ENCODE peak calls at places on chromosomes 1 and 21, in nine cellular contexts. One of them, this sample, is unnamed.

GRCh38 chr1:40880813-40881549 is 18.8 kb upstream of the CITED4 start:
- DNase-seq in C1 segment of cervical spinal cord: no peak
- DNase-seq in HFFc6: no peak
- DNase-seq in activated CD8-positive, alpha-beta memory T cell treated with anti-CD3 and anti-CD28 coated beads, Interleukin-2, amount 50 U/mL, for 48 hours: no peak
- DNase-seq in NCI-H1092 treated with DMSO at 0.1 percent for 48 hours: no peak
- DNase-seq in fibroblast of villous mesenchyme: no peak
- DNase-seq in hepatocyte: no peak
- DNase-seq in NCI-H774: no peak
- DNase-seq in progenitor cell of endocrine pancreas: no peak
- DNase-seq in this sample: no peak

GRCh38 chr1:230537456-230537855 is 104.8 kb upstream of the COG2 start:
- DNase-seq in C1 segment of cervical spinal cord: no peak
- DNase-seq in fibroblast of villous mesenchyme: no peak
- DNase-seq in hepatocyte: no peak
- DNase-seq in NCI-H1092 treated with DMSO at 0.1 percent for 48 hours: no peak
- DNase-seq in activated CD8-positive, alpha-beta memory T cell treated with anti-CD3 and anti-CD28 coated beads, Interleukin-2, amount 50 U/mL, for 48 hours: no peak
- DNase-seq in progenitor cell of endocrine pancreas: no peak
- DNase-seq in NCI-H774: no peak
- DNase-seq in HFFc6: no peak
- DNase-seq in this sample: no peak

GRCh38 chr1:221149111-221149510 is 269.9 kb downstream of the HLX start:
- DNase-seq in fibroblast of villous mesenchyme: peak
- DNase-seq in hepatocyte: no peak
- DNase-seq in NCI-H1092 treated with DMSO at 0.1 percent for 48 hours: no peak
- DNase-seq in HFFc6: no peak
- DNase-seq in NCI-H774: no peak
- DNase-seq in progenitor cell of endocrine pancreas: no peak
- DNase-seq in activated CD8-positive, alpha-beta memory T cell treated with anti-CD3 and anti-CD28 coated beads, Interleukin-2, amount 50 U/mL, for 48 hours: no peak
- DNase-seq in C1 segment of cervical spinal cord: no peak
- DNase-seq in this sample: no peak

GRCh38 chr1:195899762-195900352 is 708.4 kb downstream of the KCNT2 start:
- DNase-seq in fibroblast of villous mesenchyme: peak
- DNase-seq in NCI-H774: no peak
- DNase-seq in hepatocyte: no peak
- DNase-seq in NCI-H1092 treated with DMSO at 0.1 percent for 48 hours: no peak
- DNase-seq in HFFc6: peak
- DNase-seq in C1 segment of cervical spinal cord: no peak
- DNase-seq in activated CD8-positive, alpha-beta memory T cell treated with anti-CD3 and anti-CD28 coated beads, Interleukin-2, amount 50 U/mL, for 48 hours: no peak
- DNase-seq in progenitor cell of endocrine pancreas: no peak
- DNase-seq in this sample: no peak

GRCh38 chr1:161779393-161779792 is 13.3 kb downstream of the ATF6 start:
- DNase-seq in C1 segment of cervical spinal cord: no peak
- DNase-seq in fibroblast of villous mesenchyme: peak
- DNase-seq in progenitor cell of endocrine pancreas: no peak
- DNase-seq in activated CD8-positive, alpha-beta memory T cell treated with anti-CD3 and anti-CD28 coated beads, Interleukin-2, amount 50 U/mL, for 48 hours: no peak
- DNase-seq in NCI-H1092 treated with DMSO at 0.1 percent for 48 hours: no peak
- DNase-seq in hepatocyte: no peak
- DNase-seq in HFFc6: peak
- DNase-seq in NCI-H774: no peak
- DNase-seq in this sample: no peak

GRCh38 chr21:33230518-33231324 is 983 bp downstream of the IFNAR2 start:
- DNase-seq in fibroblast of villous mesenchyme: peak
- DNase-seq in activated CD8-positive, alpha-beta memory T cell treated with anti-CD3 and anti-CD28 coated beads, Interleukin-2, amount 50 U/mL, for 48 hours: peak
- DNase-seq in progenitor cell of endocrine pancreas: peak
- DNase-seq in NCI-H1092 treated with DMSO at 0.1 percent for 48 hours: peak
- DNase-seq in C1 segment of cervical spinal cord: peak
- DNase-seq in hepatocyte: peak
- DNase-seq in NCI-H774: no peak
- DNase-seq in HFFc6: peak
- DNase-seq in this sample: peak

GRCh38 chr1:183622884-183623785 is 12.4 kb downstream of the ARPC5 start:
- DNase-seq in hepatocyte: peak
- DNase-seq in fibroblast of villous mesenchyme: peak
- DNase-seq in NCI-H1092 treated with DMSO at 0.1 percent for 48 hours: peak
- DNase-seq in NCI-H774: peak
- DNase-seq in HFFc6: peak
- DNase-seq in C1 segment of cervical spinal cord: no peak
- DNase-seq in progenitor cell of endocrine pancreas: peak
- DNase-seq in activated CD8-positive, alpha-beta memory T cell treated with anti-CD3 and anti-CD28 coated beads, Interleukin-2, amount 50 U/mL, for 48 hours: no peak
- DNase-seq in this sample: peak

GRCh38 chr1:161707503-161707902 is 474 bp downstream of the FCRLA start:
- DNase-seq in activated CD8-positive, alpha-beta memory T cell treated with anti-CD3 and anti-CD28 coated beads, Interleukin-2, amount 50 U/mL, for 48 hours: no peak
- DNase-seq in progenitor cell of endocrine pancreas: no peak
- DNase-seq in NCI-H774: no peak
- DNase-seq in fibroblast of villous mesenchyme: no peak
- DNase-seq in NCI-H1092 treated with DMSO at 0.1 percent for 48 hours: no peak
- DNase-seq in C1 segment of cervical spinal cord: no peak
- DNase-seq in HFFc6: no peak
- DNase-seq in hepatocyte: no peak
- DNase-seq in this sample: no peak

GRCh38 chr1:222009105-222009730 is 267.3 kb upstream of the DUSP10 start:
- DNase-seq in fibroblast of villous mesenchyme: peak
- DNase-seq in progenitor cell of endocrine pancreas: no peak
- DNase-seq in NCI-H774: peak
- DNase-seq in HFFc6: no peak
- DNase-seq in NCI-H1092 treated with DMSO at 0.1 percent for 48 hours: peak
- DNase-seq in activated CD8-positive, alpha-beta memory T cell treated with anti-CD3 and anti-CD28 coated beads, Interleukin-2, amount 50 U/mL, for 48 hours: no peak
- DNase-seq in hepatocyte: peak
- DNase-seq in C1 segment of cervical spinal cord: no peak
- DNase-seq in this sample: no peak

GRCh38 chr1:231177226-231177625 is 15.4 kb downstream of the TRIM67 start:
- DNase-seq in progenitor cell of endocrine pancreas: no peak
- DNase-seq in fibroblast of villous mesenchyme: no peak
- DNase-seq in NCI-H1092 treated with DMSO at 0.1 percent for 48 hours: no peak
- DNase-seq in C1 segment of cervical spinal cord: no peak
- DNase-seq in hepatocyte: no peak
- DNase-seq in NCI-H774: no peak
- DNase-seq in activated CD8-positive, alpha-beta memory T cell treated with anti-CD3 and anti-CD28 coated beads, Interleukin-2, amount 50 U/mL, for 48 hours: no peak
- DNase-seq in HFFc6: no peak
- DNase-seq in this sample: no peak

GRCh38 chr1:22236151-22236550 is 93.3 kb upstream of the WNT4 start:
- DNase-seq in hepatocyte: no peak
- DNase-seq in NCI-H1092 treated with DMSO at 0.1 percent for 48 hours: peak
- DNase-seq in HFFc6: no peak
- DNase-seq in progenitor cell of endocrine pancreas: no peak
- DNase-seq in fibroblast of villous mesenchyme: no peak
- DNase-seq in C1 segment of cervical spinal cord: no peak
- DNase-seq in activated CD8-positive, alpha-beta memory T cell treated with anti-CD3 and anti-CD28 coated beads, Interleukin-2, amount 50 U/mL, for 48 hours: no peak
- DNase-seq in NCI-H774: no peak
- DNase-seq in this sample: no peak

GRCh38 chr21:24118738-24119470 is 1488.4 kb downstream of the MRPL39 start:
- DNase-seq in NCI-H774: no peak
- DNase-seq in NCI-H1092 treated with DMSO at 0.1 percent for 48 hours: no peak
- DNase-seq in fibroblast of villous mesenchyme: no peak
- DNase-seq in activated CD8-positive, alpha-beta memory T cell treated with anti-CD3 and anti-CD28 coated beads, Interleukin-2, amount 50 U/mL, for 48 hours: no peak
- DNase-seq in progenitor cell of endocrine pancreas: no peak
- DNase-seq in hepatocyte: no peak
- DNase-seq in C1 segment of cervical spinal cord: no peak
- DNase-seq in HFFc6: no peak
- DNase-seq in this sample: no peak

GRCh38 chr1:51568231-51568935 is 48.5 kb upstream of the OSBPL9 start:
- DNase-seq in activated CD8-positive, alpha-beta memory T cell treated with anti-CD3 and anti-CD28 coated beads, Interleukin-2, amount 50 U/mL, for 48 hours: no peak
- DNase-seq in C1 segment of cervical spinal cord: no peak
- DNase-seq in progenitor cell of endocrine pancreas: no peak
- DNase-seq in HFFc6: peak
- DNase-seq in NCI-H774: no peak
- DNase-seq in hepatocyte: no peak
- DNase-seq in NCI-H1092 treated with DMSO at 0.1 percent for 48 hours: no peak
- DNase-seq in fibroblast of villous mesenchyme: no peak
- DNase-seq in this sample: no peak

GRCh38 chr1:9289090-9289534 is 3.6 kb upstream of the SPSB1 start:
- DNase-seq in HFFc6: peak
- DNase-seq in progenitor cell of endocrine pancreas: peak
- DNase-seq in C1 segment of cervical spinal cord: no peak
- DNase-seq in fibroblast of villous mesenchyme: peak
- DNase-seq in NCI-H1092 treated with DMSO at 0.1 percent for 48 hours: no peak
- DNase-seq in hepatocyte: peak
- DNase-seq in activated CD8-positive, alpha-beta memory T cell treated with anti-CD3 and anti-CD28 coated beads, Interleukin-2, amount 50 U/mL, for 48 hours: peak
- DNase-seq in NCI-H774: no peak
- DNase-seq in this sample: no peak

GRCh38 chr1:229871078-229871676 is 195.9 kb upstream of the GALNT2 start:
- DNase-seq in HFFc6: no peak
- DNase-seq in C1 segment of cervical spinal cord: no peak
- DNase-seq in fibroblast of villous mesenchyme: no peak
- DNase-seq in activated CD8-positive, alpha-beta memory T cell treated with anti-CD3 and anti-CD28 coated beads, Interleukin-2, amount 50 U/mL, for 48 hours: no peak
- DNase-seq in NCI-H774: no peak
- DNase-seq in hepatocyte: no peak
- DNase-seq in progenitor cell of endocrine pancreas: no peak
- DNase-seq in NCI-H1092 treated with DMSO at 0.1 percent for 48 hours: no peak
- DNase-seq in this sample: no peak

GRCh38 chr1:41662656-41663437 is 178.4 kb upstream of the EDN2 start:
- DNase-seq in NCI-H1092 treated with DMSO at 0.1 percent for 48 hours: no peak
- DNase-seq in fibroblast of villous mesenchyme: peak
- DNase-seq in hepatocyte: peak
- DNase-seq in C1 segment of cervical spinal cord: peak
- DNase-seq in NCI-H774: no peak
- DNase-seq in activated CD8-positive, alpha-beta memory T cell treated with anti-CD3 and anti-CD28 coated beads, Interleukin-2, amount 50 U/mL, for 48 hours: peak
- DNase-seq in HFFc6: peak
- DNase-seq in progenitor cell of endocrine pancreas: peak
- DNase-seq in this sample: peak

GRCh38 chr1:74729741-74730478 is 2.9 kb downstream of the CRYZ start:
- DNase-seq in HFFc6: peak
- DNase-seq in hepatocyte: no peak
- DNase-seq in NCI-H1092 treated with DMSO at 0.1 percent for 48 hours: no peak
- DNase-seq in C1 segment of cervical spinal cord: no peak
- DNase-seq in progenitor cell of endocrine pancreas: no peak
- DNase-seq in fibroblast of villous mesenchyme: peak
- DNase-seq in NCI-H774: no peak
- DNase-seq in activated CD8-positive, alpha-beta memory T cell treated with anti-CD3 and anti-CD28 coated beads, Interleukin-2, amount 50 U/mL, for 48 hours: no peak
- DNase-seq in this sample: no peak

GRCh38 chr1:16073490-16074104 is at the start of gene FAM131C:
- DNase-seq in fibroblast of villous mesenchyme: no peak
- DNase-seq in NCI-H774: no peak
- DNase-seq in HFFc6: no peak
- DNase-seq in hepatocyte: peak
- DNase-seq in NCI-H1092 treated with DMSO at 0.1 percent for 48 hours: no peak
- DNase-seq in progenitor cell of endocrine pancreas: peak
- DNase-seq in C1 segment of cervical spinal cord: no peak
- DNase-seq in activated CD8-positive, alpha-beta memory T cell treated with anti-CD3 and anti-CD28 coated beads, Interleukin-2, amount 50 U/mL, for 48 hours: peak
- DNase-seq in this sample: peak

GRCh38 chr1:204684206-204684536 is 1.4 kb downstream of the LRRN2 start:
- DNase-seq in NCI-H1092 treated with DMSO at 0.1 percent for 48 hours: peak
- DNase-seq in NCI-H774: no peak
- DNase-seq in HFFc6: no peak
- DNase-seq in hepatocyte: no peak
- DNase-seq in C1 segment of cervical spinal cord: no peak
- DNase-seq in fibroblast of villous mesenchyme: no peak
- DNase-seq in activated CD8-positive, alpha-beta memory T cell treated with anti-CD3 and anti-CD28 coated beads, Interleukin-2, amount 50 U/mL, for 48 hours: no peak
- DNase-seq in progenitor cell of endocrine pancreas: no peak
- DNase-seq in this sample: no peak

GRCh38 chr1:173415490-173415889 is 61.6 kb upstream of the PRDX6 start:
- DNase-seq in activated CD8-positive, alpha-beta memory T cell treated with anti-CD3 and anti-CD28 coated beads, Interleukin-2, amount 50 U/mL, for 48 hours: no peak
- DNase-seq in progenitor cell of endocrine pancreas: no peak
- DNase-seq in C1 segment of cervical spinal cord: no peak
- DNase-seq in NCI-H774: no peak
- DNase-seq in NCI-H1092 treated with DMSO at 0.1 percent for 48 hours: no peak
- DNase-seq in fibroblast of villous mesenchyme: no peak
- DNase-seq in HFFc6: no peak
- DNase-seq in hepatocyte: no peak
- DNase-seq in this sample: no peak

GRCh38 chr1:168939131-168939946 is 167.2 kb upstream of the ATP1B1 start:
- DNase-seq in C1 segment of cervical spinal cord: no peak
- DNase-seq in HFFc6: no peak
- DNase-seq in fibroblast of villous mesenchyme: no peak
- DNase-seq in hepatocyte: peak
- DNase-seq in progenitor cell of endocrine pancreas: no peak
- DNase-seq in activated CD8-positive, alpha-beta memory T cell treated with anti-CD3 and anti-CD28 coated beads, Interleukin-2, amount 50 U/mL, for 48 hours: no peak
- DNase-seq in NCI-H1092 treated with DMSO at 0.1 percent for 48 hours: no peak
- DNase-seq in NCI-H774: peak
- DNase-seq in this sample: no peak

GRCh38 chr1:2242814-2243725 is 15.0 kb downstream of the SKI start:
- DNase-seq in NCI-H1092 treated with DMSO at 0.1 percent for 48 hours: no peak
- DNase-seq in NCI-H774: no peak
- DNase-seq in hepatocyte: no peak
- DNase-seq in activated CD8-positive, alpha-beta memory T cell treated with anti-CD3 and anti-CD28 coated beads, Interleukin-2, amount 50 U/mL, for 48 hours: no peak
- DNase-seq in progenitor cell of endocrine pancreas: no peak
- DNase-seq in C1 segment of cervical spinal cord: no peak
- DNase-seq in HFFc6: no peak
- DNase-seq in fibroblast of villous mesenchyme: no peak
- DNase-seq in this sample: peak

GRCh38 chr1:218526198-218526580 is 181.1 kb downstream of the TGFB2 start:
- DNase-seq in activated CD8-positive, alpha-beta memory T cell treated with anti-CD3 and anti-CD28 coated beads, Interleukin-2, amount 50 U/mL, for 48 hours: no peak
- DNase-seq in C1 segment of cervical spinal cord: no peak
- DNase-seq in fibroblast of villous mesenchyme: no peak
- DNase-seq in HFFc6: no peak
- DNase-seq in NCI-H774: no peak
- DNase-seq in hepatocyte: no peak
- DNase-seq in progenitor cell of endocrine pancreas: no peak
- DNase-seq in NCI-H1092 treated with DMSO at 0.1 percent for 48 hours: no peak
- DNase-seq in this sample: no peak

GRCh38 chr21:42486551-42486950 is 9.5 kb downstream of the RSPH1 start:
- DNase-seq in progenitor cell of endocrine pancreas: no peak
- DNase-seq in C1 segment of cervical spinal cord: no peak
- DNase-seq in NCI-H1092 treated with DMSO at 0.1 percent for 48 hours: no peak
- DNase-seq in hepatocyte: no peak
- DNase-seq in fibroblast of villous mesenchyme: no peak
- DNase-seq in HFFc6: no peak
- DNase-seq in activated CD8-positive, alpha-beta memory T cell treated with anti-CD3 and anti-CD28 coated beads, Interleukin-2, amount 50 U/mL, for 48 hours: no peak
- DNase-seq in NCI-H774: no peak
- DNase-seq in this sample: no peak

GRCh38 chr1:24704411-24705259 is 40.6 kb upstream of the CLIC4 start:
- DNase-seq in progenitor cell of endocrine pancreas: no peak
- DNase-seq in C1 segment of cervical spinal cord: peak
- DNase-seq in hepatocyte: peak
- DNase-seq in HFFc6: peak
- DNase-seq in NCI-H774: peak
- DNase-seq in NCI-H1092 treated with DMSO at 0.1 percent for 48 hours: peak
- DNase-seq in activated CD8-positive, alpha-beta memory T cell treated with anti-CD3 and anti-CD28 coated beads, Interleukin-2, amount 50 U/mL, for 48 hours: no peak
- DNase-seq in fibroblast of villous mesenchyme: peak
- DNase-seq in this sample: peak

GRCh38 chr1:240350910-240351331 is 259.2 kb downstream of the FMN2 start:
- DNase-seq in fibroblast of villous mesenchyme: peak
- DNase-seq in progenitor cell of endocrine pancreas: no peak
- DNase-seq in C1 segment of cervical spinal cord: no peak
- DNase-seq in HFFc6: peak
- DNase-seq in NCI-H774: no peak
- DNase-seq in hepatocyte: no peak
- DNase-seq in activated CD8-positive, alpha-beta memory T cell treated with anti-CD3 and anti-CD28 coated beads, Interleukin-2, amount 50 U/mL, for 48 hours: no peak
- DNase-seq in NCI-H1092 treated with DMSO at 0.1 percent for 48 hours: no peak
- DNase-seq in this sample: no peak

GRCh38 chr1:7070389-7071029 is 285.3 kb downstream of the CAMTA1 start:
- DNase-seq in C1 segment of cervical spinal cord: peak
- DNase-seq in NCI-H774: peak
- DNase-seq in fibroblast of villous mesenchyme: peak
- DNase-seq in progenitor cell of endocrine pancreas: peak
- DNase-seq in HFFc6: peak
- DNase-seq in NCI-H1092 treated with DMSO at 0.1 percent for 48 hours: peak
- DNase-seq in activated CD8-positive, alpha-beta memory T cell treated with anti-CD3 and anti-CD28 coated beads, Interleukin-2, amount 50 U/mL, for 48 hours: peak
- DNase-seq in hepatocyte: peak
- DNase-seq in this sample: peak

GRCh38 chr1:118859999-118860398 is 128.1 kb downstream of the TBX15 start:
- DNase-seq in hepatocyte: no peak
- DNase-seq in activated CD8-positive, alpha-beta memory T cell treated with anti-CD3 and anti-CD28 coated beads, Interleukin-2, amount 50 U/mL, for 48 hours: no peak
- DNase-seq in C1 segment of cervical spinal cord: no peak
- DNase-seq in NCI-H1092 treated with DMSO at 0.1 percent for 48 hours: no peak
- DNase-seq in fibroblast of villous mesenchyme: no peak
- DNase-seq in HFFc6: no peak
- DNase-seq in NCI-H774: no peak
- DNase-seq in progenitor cell of endocrine pancreas: no peak
- DNase-seq in this sample: no peak

GRCh38 chr1:10309240-10310011 is 89.4 kb upstream of the PGD start:
- DNase-seq in progenitor cell of endocrine pancreas: no peak
- DNase-seq in HFFc6: no peak
- DNase-seq in hepatocyte: no peak
- DNase-seq in fibroblast of villous mesenchyme: no peak
- DNase-seq in NCI-H774: no peak
- DNase-seq in NCI-H1092 treated with DMSO at 0.1 percent for 48 hours: no peak
- DNase-seq in activated CD8-positive, alpha-beta memory T cell treated with anti-CD3 and anti-CD28 coated beads, Interleukin-2, amount 50 U/mL, for 48 hours: no peak
- DNase-seq in C1 segment of cervical spinal cord: no peak
- DNase-seq in this sample: no peak

GRCh38 chr1:243253211-243253926 is 1.7 kb downstream of the CEP170 start:
- DNase-seq in NCI-H1092 treated with DMSO at 0.1 percent for 48 hours: peak
- DNase-seq in NCI-H774: no peak
- DNase-seq in C1 segment of cervical spinal cord: no peak
- DNase-seq in fibroblast of villous mesenchyme: no peak
- DNase-seq in progenitor cell of endocrine pancreas: no peak
- DNase-seq in hepatocyte: no peak
- DNase-seq in activated CD8-positive, alpha-beta memory T cell treated with anti-CD3 and anti-CD28 coated beads, Interleukin-2, amount 50 U/mL, for 48 hours: no peak
- DNase-seq in HFFc6: peak
- DNase-seq in this sample: peak

GRCh38 chr1:103538226-103538625 is 12.7 kb downstream of the RNPC3 start:
- DNase-seq in C1 segment of cervical spinal cord: no peak
- DNase-seq in fibroblast of villous mesenchyme: no peak
- DNase-seq in NCI-H1092 treated with DMSO at 0.1 percent for 48 hours: no peak
- DNase-seq in hepatocyte: no peak
- DNase-seq in HFFc6: no peak
- DNase-seq in NCI-H774: no peak
- DNase-seq in progenitor cell of endocrine pancreas: no peak
- DNase-seq in activated CD8-positive, alpha-beta memory T cell treated with anti-CD3 and anti-CD28 coated beads, Interleukin-2, amount 50 U/mL, for 48 hours: no peak
- DNase-seq in this sample: no peak

This sample was measured in frontal cortex.